ENCODE peak calls at places on chromosomes 7 and 10, in four cellular contexts. One of them, this sample, is unnamed.

GRCh38 chr10:91162495-91163268 is 57.8 kb upstream of the PCGF5 start:
- DNase-seq in GM12878: no peak
- DNase-seq in HepG2: peak; percentile 46
- DNase-seq in K562: peak; percentile 68
- DNase-seq in this sample: peak; percentile 41

GRCh38 chr7:6306471-6306870 is 34.0 kb upstream of the CYTH3 start:
- DNase-seq in HepG2: peak; percentile 72
- DNase-seq in GM12878: no peak
- DNase-seq in K562: no peak
- DNase-seq in this sample: no peak

GRCh38 chr10:66627156-66627555 is 298.7 kb upstream of the LRRTM3 start:
- DNase-seq in K562: no peak
- DNase-seq in GM12878: no peak
- DNase-seq in HepG2: peak; percentile 34
- DNase-seq in this sample: peak; percentile 16

GRCh38 chr10:63710703-63711102 is 189.5 kb downstream of the REEP3 start:
- DNase-seq in K562: no peak
- DNase-seq in HepG2: no peak
- DNase-seq in GM12878: no peak
- DNase-seq in this sample: no peak

GRCh38 chr7:66250711-66251110 is 45.6 kb downstream of the TPST1 start:
- DNase-seq in HepG2: peak; percentile 69
- DNase-seq in K562: no peak
- DNase-seq in GM12878: no peak
- DNase-seq in this sample: no peak

GRCh38 chr7:74453321-74454011 is at the start of gene GTF2IRD1:
- DNase-seq in HepG2: peak; percentile 73
- DNase-seq in GM12878: no peak
- DNase-seq in K562: peak; percentile 98
- DNase-seq in this sample: peak; percentile 73

GRCh38 chr7:107768263-107768662 is 24.3 kb downstream of the CBLL1 start:
- DNase-seq in HepG2: no peak
- DNase-seq in GM12878: no peak
- DNase-seq in K562: no peak
- DNase-seq in this sample: no peak

GRCh38 chr10:92567952-92568600 is 5.8 kb downstream of the IDE start:
- DNase-seq in K562: no peak
- DNase-seq in HepG2: no peak
- DNase-seq in GM12878: no peak
- DNase-seq in this sample: no peak

GRCh38 chr7:50793115-50793946 is 10.6 kb upstream of the GRB10 start:
- DNase-seq in HepG2: no peak
- DNase-seq in GM12878: no peak
- DNase-seq in K562: peak; percentile 90
- DNase-seq in this sample: peak; percentile 65

GRCh38 chr7:116797611-116798010 is 64.8 kb upstream of the CAPZA2 start:
- DNase-seq in HepG2: no peak
- DNase-seq in K562: no peak
- DNase-seq in GM12878: no peak
- DNase-seq in this sample: no peak

GRCh38 chr7:157472311-157473050 is 135.7 kb downstream of the DNAJB6 start:
- DNase-seq in GM12878: no peak
- DNase-seq in K562: no peak
- DNase-seq in HepG2: no peak
- DNase-seq in this sample: no peak

GRCh38 chr10:88702848-88703597 is 3.0 kb upstream of the LIPK start:
- DNase-seq in K562: no peak
- DNase-seq in HepG2: peak; percentile 72
- DNase-seq in GM12878: no peak
- DNase-seq in this sample: peak; percentile 39

GRCh38 chr7:155815332-155816191 is 3.3 kb upstream of the SHH start:
- DNase-seq in GM12878: no peak
- DNase-seq in HepG2: no peak
- DNase-seq in K562: peak; percentile 81
- DNase-seq in this sample: peak; percentile 90

GRCh38 chr10:108303149-108303548 is 1138.6 kb upstream of the SORCS1 start:
- DNase-seq in HepG2: no peak
- DNase-seq in GM12878: peak; percentile 4
- DNase-seq in K562: no peak
- DNase-seq in this sample: no peak

GRCh38 chr10:125084191-125085186 is 75.9 kb downstream of the CTBP2 start:
- DNase-seq in K562: peak; percentile 11
- DNase-seq in HepG2: peak; percentile 12
- DNase-seq in GM12878: no peak
- DNase-seq in this sample: no peak

GRCh38 chr7:40922316-40922670 is 780.6 kb downstream of the INHBA start:
- DNase-seq in K562: no peak
- DNase-seq in HepG2: no peak
- DNase-seq in GM12878: no peak
- DNase-seq in this sample: no peak

GRCh38 chr10:71241899-71242620 is 29.7 kb downstream of the UNC5B start:
- DNase-seq in HepG2: no peak
- DNase-seq in GM12878: no peak
- DNase-seq in K562: no peak
- DNase-seq in this sample: no peak

GRCh38 chr10:48692748-48693147 is 8.1 kb downstream of the WDFY4 start:
- DNase-seq in K562: no peak
- DNase-seq in GM12878: no peak
- DNase-seq in HepG2: no peak
- DNase-seq in this sample: no peak

GRCh38 chr7:21926448-21926847 is 19.3 kb downstream of the CDCA7L start:
- DNase-seq in HepG2: no peak
- DNase-seq in GM12878: no peak
- DNase-seq in K562: no peak
- DNase-seq in this sample: no peak

GRCh38 chr10:97596101-97597055 is 6.9 kb downstream of the C10orf62 start:
- DNase-seq in HepG2: peak; percentile 64
- DNase-seq in GM12878: no peak
- DNase-seq in K562: peak; percentile 23
- DNase-seq in this sample: no peak

GRCh38 chr7:102170417-102170970 is 116.2 kb upstream of the SH2B2 start:
- DNase-seq in HepG2: no peak
- DNase-seq in K562: no peak
- DNase-seq in GM12878: no peak
- DNase-seq in this sample: peak; percentile 22

GRCh38 chr7:21548491-21548890 is 5.7 kb downstream of the DNAH11 start:
- DNase-seq in GM12878: no peak
- DNase-seq in K562: no peak
- DNase-seq in HepG2: no peak
- DNase-seq in this sample: no peak

GRCh38 chr7:69656890-69657289 is 58.6 kb downstream of the AUTS2 start:
- DNase-seq in K562: no peak
- DNase-seq in HepG2: no peak
- DNase-seq in GM12878: no peak
- DNase-seq in this sample: no peak

GRCh38 chr7:117872565-117873055 is 631 bp downstream of the CTTNBP2 start:
- DNase-seq in GM12878: no peak
- DNase-seq in K562: no peak
- DNase-seq in HepG2: no peak
- DNase-seq in this sample: peak; percentile 27

GRCh38 chr10:3323865-3324498 is 151.4 kb upstream of the PITRM1 start:
- DNase-seq in K562: no peak
- DNase-seq in HepG2: no peak
- DNase-seq in GM12878: no peak
- DNase-seq in this sample: no peak

GRCh38 chr10:101405006-101405405 is 51.0 kb downstream of the BTRC start:
- DNase-seq in K562: no peak
- DNase-seq in GM12878: no peak
- DNase-seq in HepG2: no peak
- DNase-seq in this sample: no peak

GRCh38 chr10:51683031-51683830 is 16.2 kb downstream of the CSTF2T start:
- DNase-seq in K562: no peak
- DNase-seq in GM12878: no peak
- DNase-seq in HepG2: no peak
- DNase-seq in this sample: no peak

GRCh38 chr10:73094249-73094850 is 2.3 kb downstream of the P4HA1 start:
- DNase-seq in K562: peak; percentile 35
- DNase-seq in HepG2: no peak
- DNase-seq in GM12878: no peak
- DNase-seq in this sample: no peak

GRCh38 chr7:17584822-17585221 is 286.4 kb downstream of the AHR start:
- DNase-seq in K562: no peak
- DNase-seq in GM12878: no peak
- DNase-seq in HepG2: no peak
- DNase-seq in this sample: no peak

GRCh38 chr7:29270979-29271658 is 76.5 kb downstream of the CHN2 start:
- DNase-seq in GM12878: no peak
- DNase-seq in HepG2: peak; percentile 59
- DNase-seq in K562: no peak
- DNase-seq in this sample: no peak

GRCh38 chr7:48299580-48300169 is 128.4 kb downstream of the ABCA13 start:
- DNase-seq in K562: peak; percentile 52
- DNase-seq in GM12878: peak; percentile 17
- DNase-seq in HepG2: peak; percentile 47
- DNase-seq in this sample: peak; percentile 67

GRCh38 chr10:14374745-14375445 is 44.2 kb upstream of the FRMD4A start:
- DNase-seq in K562: no peak
- DNase-seq in GM12878: no peak
- DNase-seq in HepG2: no peak
- DNase-seq in this sample: no peak
- TF ChIP-seq ATF2 in K562: no peak
- TF ChIP-seq ATF2 in GM12878: no peak
- TF ChIP-seq ATF2 in HepG2: no peak
- TF ChIP-seq ATF2 in this sample: no peak

DNA sequence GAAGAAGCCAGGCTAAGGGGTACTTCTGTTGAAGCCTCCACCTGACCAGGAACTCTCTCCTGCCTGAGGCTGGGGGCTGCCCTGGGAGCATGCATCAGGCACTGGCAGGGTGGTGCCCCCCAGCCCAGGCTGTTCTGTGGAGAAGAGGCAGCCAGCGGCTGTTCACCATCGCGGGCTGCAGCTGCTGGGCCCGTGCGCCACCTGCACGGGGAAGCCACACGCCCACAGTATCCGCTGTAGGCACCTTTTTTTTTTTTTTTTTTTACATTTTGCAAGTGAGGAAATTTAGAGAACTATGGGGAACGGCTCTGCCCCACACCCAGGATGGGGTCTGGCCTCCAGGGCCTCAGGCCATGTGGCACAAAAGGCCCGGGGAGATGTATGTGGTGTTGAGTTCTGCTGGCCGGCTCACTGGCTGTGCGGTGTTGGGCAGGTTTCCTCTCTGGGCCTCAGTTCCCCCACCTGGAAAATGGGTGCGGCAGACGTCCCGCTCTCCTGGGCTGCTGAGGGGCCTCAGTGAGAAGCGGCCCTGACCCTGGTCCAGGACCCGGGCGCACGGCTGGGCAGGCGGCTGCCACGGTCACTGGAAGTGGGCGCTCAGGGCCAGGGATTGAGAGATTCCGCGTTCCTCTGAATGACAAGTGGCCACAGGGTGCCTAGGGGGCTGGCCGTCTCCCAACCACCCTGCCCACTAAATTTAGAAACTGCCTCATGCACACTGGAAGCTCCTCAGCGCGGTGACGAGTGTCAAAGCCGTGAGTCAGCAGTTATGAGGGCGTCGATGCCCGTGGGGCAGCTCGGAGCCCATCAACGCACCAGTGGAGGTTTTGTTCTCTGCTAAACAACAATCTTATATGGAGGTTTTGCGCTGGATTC is 8.8 kb upstream of the INTS1 start:
- DNase-seq in GM12878: no peak
- DNase-seq in K562: peak; percentile 57
- DNase-seq in HepG2: no peak
- DNase-seq in this sample: no peak
- TF ChIP-seq USF2 in GM12878: no peak
- TF ChIP-seq USF2 in K562: no peak
- TF ChIP-seq USF2 in HepG2: no peak
- TF ChIP-seq USF2 in this sample: no peak

GRCh38 chr10:77390481-77390891 is 247.1 kb downstream of the KCNMA1 start:
- DNase-seq in K562: no peak
- DNase-seq in HepG2: no peak
- DNase-seq in GM12878: no peak
- DNase-seq in this sample: no peak
- TF ChIP-seq TCF7 in K562: no peak
- TF ChIP-seq TCF7 in HepG2: no peak
- TF ChIP-seq TCF7 in GM12878: no peak
- TF ChIP-seq TCF7 in this sample: no peak

GRCh38 chr7:835021-835420 is 2.7 kb downstream of the SUN1 start:
- DNase-seq in K562: no peak
- DNase-seq in GM12878: no peak
- DNase-seq in HepG2: no peak
- DNase-seq in this sample: no peak

GRCh38 chr7:834277-834676 is 2.0 kb downstream of the SUN1 start:
- DNase-seq in GM12878: no peak
- DNase-seq in K562: no peak
- DNase-seq in HepG2: no peak
- DNase-seq in this sample: no peak

GRCh38 chr7:832968-833424 is 720 bp downstream of the SUN1 start:
- DNase-seq in K562: no peak
- DNase-seq in HepG2: no peak
- DNase-seq in GM12878: no peak
- DNase-seq in this sample: no peak

GRCh38 chr7:832292-832967 is at the start of gene SUN1:
- DNase-seq in HepG2: peak; percentile 13
- DNase-seq in K562: no peak
- DNase-seq in GM12878: peak; percentile 26
- DNase-seq in this sample: no peak

GRCh38 chr7:833601-834258 is 1.5 kb downstream of the SUN1 start:
- DNase-seq in K562: no peak
- DNase-seq in GM12878: no peak
- DNase-seq in HepG2: no peak
- DNase-seq in this sample: no peak
- TF ChIP-seq ATF2 in K562: no peak
- TF ChIP-seq ATF2 in GM12878: no peak
- TF ChIP-seq ATF2 in HepG2: no peak
- TF ChIP-seq ATF2 in this sample: no peak

GRCh38 chr10:14397069-14397468 is 66.3 kb upstream of the FRMD4A start:
- DNase-seq in HepG2: no peak
- DNase-seq in GM12878: no peak
- DNase-seq in K562: no peak
- DNase-seq in this sample: no peak
- TF ChIP-seq USF2 in HepG2: no peak
- TF ChIP-seq USF2 in GM12878: no peak
- TF ChIP-seq USF2 in K562: no peak
- TF ChIP-seq USF2 in this sample: no peak

GRCh38 chr7:95718556-95719410 is 53.6 kb upstream of the DYNC1I1 start:
- DNase-seq in HepG2: no peak
- DNase-seq in K562: peak; percentile 12
- DNase-seq in GM12878: no peak
- DNase-seq in this sample: no peak
- TF ChIP-seq TCF7 in HepG2: no peak
- TF ChIP-seq TCF7 in K562: no peak
- TF ChIP-seq TCF7 in GM12878: no peak
- TF ChIP-seq TCF7 in this sample: no peak

GRCh38 chr7:130734525-130735272 is 692 bp upstream of the KLF14 start:
- DNase-seq in HepG2: no peak
- DNase-seq in GM12878: no peak
- DNase-seq in K562: peak; percentile 30
- DNase-seq in this sample: no peak

GRCh38 chr7:130732980-130733865 is 784 bp downstream of the KLF14 start:
- DNase-seq in K562: peak; percentile 77
- DNase-seq in GM12878: no peak
- DNase-seq in HepG2: no peak
- DNase-seq in this sample: peak; percentile 52

GRCh38 chr7:130736298-130736900 is 2.4 kb upstream of the KLF14 start:
- DNase-seq in K562: no peak
- DNase-seq in HepG2: no peak
- DNase-seq in GM12878: no peak
- DNase-seq in this sample: no peak

GRCh38 chr7:130735273-130735716 is 1.3 kb upstream of the KLF14 start:
- DNase-seq in K562: no peak
- DNase-seq in GM12878: no peak
- DNase-seq in HepG2: no peak
- DNase-seq in this sample: no peak

GRCh38 chr7:130733866-130734524 is at the start of gene KLF14:
- DNase-seq in GM12878: no peak
- DNase-seq in HepG2: no peak
- DNase-seq in K562: peak; percentile 76
- DNase-seq in this sample: peak; percentile 33
- TF ChIP-seq ATF2 in GM12878: no peak
- TF ChIP-seq ATF2 in HepG2: no peak
- TF ChIP-seq ATF2 in K562: no peak
- TF ChIP-seq ATF2 in this sample: no peak